ENCODE peak calls at places on chromosomes 4 and X, in six cellular contexts. Z, W, I, D, K and C are unnamed samples. For H3K4me1, the result is how much of the 10 kb centered on the place peaks cover.

GRCh38 chr4:22458112-22458511 is 57.8 kb downstream of the ADGRA3 start:
- DNase-seq in W (peak), K (no peak), D (no peak), Z (no peak), I (no peak), C (no peak)

GRCh38 chr4:3493720-3494492 is 30.8 kb downstream of the DOK7 start:
- DNase-seq in K (no peak), I (no peak), W (no peak), Z (no peak), D (no peak), C (no peak)

GRCh38 chrX:123993326-123993725 is 31.8 kb downstream of the STAG2 start:
- DNase-seq in I (no peak), D (no peak), Z (no peak), K (no peak), W (no peak), C (no peak)

GRCh38 chrX:132488819-132489255 is at the start of gene MBNL3:
- DNase-seq in Z (peak), W (peak), K (peak), D (peak), I (no peak), C (peak)

GRCh38 chrX:22135994-22136684 is 104.0 kb downstream of the PHEX start:
- DNase-seq in Z (peak), K (no peak), I (peak), W (no peak), D (peak), C (no peak)

GRCh38 chrX:68511255-68511654 is 12.4 kb downstream of the YIPF6 start:
- DNase-seq in W (no peak), Z (peak), D (peak), K (peak), I (peak), C (no peak)

GRCh38 chr4:52912608-52913007 is 50.5 kb downstream of the RASL11B start:
- DNase-seq in I (no peak), W (no peak), D (no peak), Z (no peak), K (no peak), C (no peak)

GRCh38 chrX:151176351-151176750 is at the start of gene GPR50:
- DNase-seq in I (no peak), W (no peak), K (no peak), Z (no peak), D (peak), C (no peak)

GRCh38 chr4:182831376-182831775 is 85.8 kb downstream of the DCTD start:
- DNase-seq in W (no peak), Z (no peak), K (no peak), D (no peak), I (no peak), C (no peak)

GRCh38 chr4:107034091-107034698 is 1.9 kb downstream of the DKK2 start:
- DNase-seq in Z (peak), I (no peak), D (peak), W (peak), K (peak), C (no peak)

GRCh38 chrX:50088645-50089044 is 112.2 kb downstream of the AKAP4 start:
- DNase-seq in Z (no peak), W (no peak), D (no peak), K (no peak), I (no peak), C (no peak)

GRCh38 chr4:74583757-74584156 is 138.8 kb downstream of the AREG start:
- DNase-seq in Z (no peak), W (no peak), D (no peak), I (no peak), K (no peak), C (no peak)

GRCh38 chrX:102950908-102951866 is 14.1 kb downstream of the RAB40AL start:
- DNase-seq in K (peak), I (peak), Z (peak), D (peak), W (no peak), C (no peak)

GRCh38 chrX:30593435-30594200 is 16.1 kb upstream of the TASL start:
- DNase-seq in K (peak), I (peak), Z (no peak), D (no peak), W (no peak), C (no peak)

GRCh38 chr4:84887824-84888223 is 78.7 kb downstream of the WDFY3 start:
- DNase-seq in D (no peak), I (no peak), Z (peak), K (no peak), W (no peak), C (no peak)

GRCh38 chrX:78098108-78098507 is 5.9 kb upstream of the PGK1 start:
- DNase-seq in Z (no peak), I (no peak), W (no peak), D (no peak), K (no peak), C (no peak)

GRCh38 chr4:177118596-177118995 is 191.1 kb upstream of the NEIL3 start:
- DNase-seq in W (no peak), Z (no peak), K (no peak), I (no peak), D (no peak), C (no peak)

GRCh38 chrX:154733072-154733425 is 17.8 kb downstream of the GAB3 start:
- DNase-seq in I (no peak), K (no peak), Z (no peak), D (no peak), W (no peak), C (no peak)

GRCh38 chr4:65668201-65669007 is 1.9 kb downstream of the EPHA5 start:
- DNase-seq in Z (peak), D (peak), K (no peak), I (no peak), W (peak), C (no peak)

GRCh38 chrX:103464774-103465117 is 54.5 kb downstream of the RAB40A start:
- DNase-seq in I (peak), K (peak), Z (peak), W (peak), D (peak), C (peak)

GRCh38 chrX:137430301-137430700 is 135.6 kb upstream of the ZIC3 start:
- DNase-seq in D (no peak), W (no peak), K (no peak), Z (no peak), I (no peak), C (no peak)

GRCh38 chrX:23661671-23662070 is 5.6 kb upstream of the PRDX4 start:
- DNase-seq in Z (no peak), I (no peak), D (no peak), K (no peak), W (no peak), C (no peak)

GRCh38 chr4:96593422-96593821 is 753.5 kb downstream of the PDHA2 start:
- DNase-seq in I (no peak), W (no peak), Z (no peak), D (no peak), K (no peak), C (no peak)

GRCh38 chr4:112938461-112939058 is 110.9 kb upstream of the ANK2 start:
- DNase-seq in K (no peak), D (peak), W (no peak), I (no peak), Z (peak), C (no peak)

GRCh38 chr4:128338634-128339355 is 51.2 kb upstream of the PGRMC2 start:
- DNase-seq in D (no peak), Z (no peak), K (no peak), W (no peak), I (peak), C (no peak)

GRCh38 chr4:95289028-95289634 is 259.6 kb downstream of the UNC5C start:
- DNase-seq in W (no peak), I (no peak), D (no peak), K (no peak), Z (peak), C (no peak)

GRCh38 chr4:134328741-134329140 is 127.2 kb upstream of the PABPC4L start:
- DNase-seq in I (no peak), W (no peak), Z (no peak), D (no peak), K (no peak), C (no peak)

GRCh38 chr4:121939690-121940089 is 12.2 kb downstream of the TRPC3 start:
- DNase-seq in K (no peak), W (no peak), D (peak), I (no peak), Z (no peak), C (no peak)

GRCh38 chr4:132101526-132101925 is 1047.6 kb upstream of the PCDH10 start:
- DNase-seq in W (no peak), Z (no peak), I (no peak), K (no peak), D (no peak), C (no peak)

GRCh38 chrX:68832101-68832416 is 3.2 kb downstream of the EFNB1 start:
- DNase-seq in K (peak), I (no peak), W (peak), Z (no peak), D (peak), C (peak)

GRCh38 chrX:19886888-19887531 is 390 bp downstream of the SH3KBP1 start:
- DNase-seq in Z (no peak), W (peak), D (peak), I (no peak), K (peak), C (peak)

GRCh38 chr4:53522334-53522733 is 69.0 kb downstream of the LNX1 start:
- DNase-seq in W (no peak), K (no peak), D (no peak), I (no peak), Z (no peak), C (no peak)

GRCh38 chr4:21709031-21709430 is 239.5 kb downstream of the KCNIP4 start:
- DNase-seq in D (no peak), I (no peak), K (no peak), Z (no peak), W (no peak), C (no peak)

GRCh38 chrX:34521563-34521962 is 135.5 kb downstream of the TMEM47 start:
- DNase-seq in D (no peak), Z (peak), I (no peak), W (no peak), K (no peak), C (no peak)
- TF ChIP-seq CTCF in D (no peak), Z (peak), I (no peak), W (no peak), K (no peak), C (no peak)

DNA sequence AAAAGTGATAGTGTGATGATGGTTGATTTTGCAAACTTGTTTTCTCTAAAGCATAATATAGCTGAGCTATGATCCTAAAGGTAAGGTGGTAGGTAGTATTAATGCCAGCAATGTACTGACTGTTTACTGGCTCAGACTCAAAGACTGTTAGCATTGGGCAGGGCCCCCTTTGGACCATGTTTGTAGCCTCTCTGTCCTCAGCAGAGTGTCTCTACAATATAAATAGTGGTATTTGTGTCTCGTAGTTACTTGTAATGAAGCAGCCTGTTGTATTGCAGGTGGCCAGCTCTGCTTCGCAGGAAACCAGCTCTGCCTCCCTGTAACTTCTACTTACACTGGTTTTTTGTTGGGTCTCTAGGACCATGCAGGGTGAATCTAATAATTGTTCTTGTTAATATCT is 70.5 kb downstream of the ARHGAP10 start:
- DNase-seq in D (no peak), I (no peak), Z (no peak), W (no peak), K (no peak), C (no peak)
- H3K4me3 ChIP-seq in D (no peak), I (no peak), Z (no peak), W (no peak), K (no peak), C (no peak)

GRCh38 chr4:120856294-120856693 is 66.2 kb downstream of the PRDM5 start:
- DNase-seq in D (no peak), Z (no peak), W (no peak), K (no peak), I (no peak), C (no peak)

GRCh38 chr4:120855307-120856001 is 67.1 kb downstream of the PRDM5 start:
- DNase-seq in W (no peak), Z (no peak), K (no peak), I (no peak), D (no peak), C (no peak)

GRCh38 chr4:120857312-120857711 is 65.2 kb downstream of the PRDM5 start:
- DNase-seq in I (no peak), D (no peak), Z (no peak), K (no peak), W (no peak), C (no peak)

GRCh38 chr4:120850048-120850599 is 72.4 kb downstream of the PRDM5 start:
- DNase-seq in W (no peak), K (no peak), Z (no peak), D (no peak), I (no peak), C (no peak)

DNA sequence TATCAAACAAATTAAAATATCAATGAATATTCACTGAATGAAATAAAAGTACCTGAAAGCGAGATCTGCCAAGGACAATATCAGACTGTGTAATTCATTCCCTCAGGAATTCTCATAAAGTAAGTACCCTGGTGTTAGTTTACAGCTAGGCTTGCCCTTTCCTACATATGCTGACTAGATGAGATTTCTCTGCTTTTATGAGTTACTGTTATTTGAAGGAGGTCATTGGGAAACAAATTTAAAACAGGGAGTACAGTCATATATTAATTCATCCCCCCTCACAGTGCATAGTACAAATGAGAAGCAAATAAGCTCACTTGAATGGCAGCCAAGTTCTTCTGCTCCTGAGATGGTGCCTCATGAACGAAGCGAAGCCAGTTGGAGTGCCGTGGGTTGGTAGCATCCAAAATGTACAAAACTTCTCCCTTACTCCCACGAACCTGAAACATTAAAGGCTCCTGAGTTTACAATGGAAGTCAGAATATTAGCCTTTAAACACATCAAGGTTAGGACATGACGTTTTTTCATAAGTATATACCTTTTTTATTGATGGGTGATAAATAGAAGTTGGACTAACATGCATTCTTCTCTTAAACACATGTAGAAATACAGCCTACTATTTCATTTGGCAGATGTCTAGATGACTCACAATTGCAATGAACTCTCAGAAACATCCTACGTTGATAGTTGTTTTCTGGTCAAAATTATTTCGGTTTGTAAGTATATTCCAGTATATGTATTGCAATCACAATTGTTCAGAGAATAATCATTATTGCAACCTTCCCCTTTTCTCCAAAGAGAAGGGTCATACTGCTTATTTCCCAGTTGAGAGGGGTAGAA is 69.2 kb downstream of the PRDM5 start:
- DNase-seq in Z (no peak), I (no peak), D (no peak), K (no peak), W (no peak), C (no peak)
- H3K4me1 ChIP-seq in Z (under half), I (under half), D (under half), K (under half), W (under half), C (under half)

DNA sequence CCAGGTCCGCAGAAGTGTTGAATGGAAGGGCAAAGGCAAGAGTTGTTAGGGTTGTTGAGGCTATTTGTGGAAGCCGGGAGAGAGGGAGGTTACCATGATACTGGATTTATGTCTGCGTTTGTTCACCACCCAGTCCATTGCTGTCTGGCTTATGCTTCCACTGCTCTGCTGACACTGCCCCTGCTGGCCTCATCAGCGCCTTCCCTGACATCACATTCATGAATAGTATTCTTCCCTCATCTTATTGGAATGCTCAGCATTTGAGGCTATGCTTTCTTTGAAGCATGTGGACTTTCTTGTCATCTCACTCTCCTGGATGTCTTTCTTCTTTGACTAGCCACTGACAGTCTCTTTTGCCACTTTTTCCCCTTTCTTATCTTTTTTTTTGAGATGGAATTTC is 10.3 kb downstream of the GNL3L start:
- DNase-seq in K (no peak), Z (peak), W (no peak), I (no peak), D (no peak), C (no peak)
- TF ChIP-seq CTCF in K (no peak), Z (no peak), W (no peak), I (no peak), D (peak), C (no peak)

GRCh38 chr4:7905461-7905915 is 34.2 kb downstream of the AFAP1 start:
- DNase-seq in W (no peak), I (no peak), K (no peak), Z (peak), D (no peak), C (no peak)
- H3K4me3 ChIP-seq in W (no peak), I (no peak), K (no peak), Z (peak), D (no peak), C (no peak)

DNA sequence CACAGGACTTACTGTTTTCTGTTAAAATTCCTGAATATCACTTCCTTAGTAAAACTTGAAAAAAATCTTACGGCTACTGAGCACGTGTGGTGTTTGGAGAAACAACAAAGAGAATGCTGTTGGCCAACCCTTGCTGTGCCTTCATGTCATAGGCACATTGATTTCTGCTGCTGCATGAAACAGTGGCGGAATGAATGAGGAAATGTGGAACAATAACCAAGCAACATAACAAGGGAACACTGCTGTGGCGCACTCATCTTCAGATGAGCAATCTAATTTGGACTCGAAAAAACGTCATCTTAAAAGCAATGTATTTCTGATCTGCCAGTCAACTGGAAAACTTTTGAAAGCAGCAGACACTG is 51.5 kb downstream of the PROM1 start:
- DNase-seq in D (no peak), I (no peak), K (no peak), Z (peak), W (no peak), C (no peak)
- H3K4me1 ChIP-seq in D (under half), I (under half), K (under half), Z (half or more), W (under half), C (under half)

DNA sequence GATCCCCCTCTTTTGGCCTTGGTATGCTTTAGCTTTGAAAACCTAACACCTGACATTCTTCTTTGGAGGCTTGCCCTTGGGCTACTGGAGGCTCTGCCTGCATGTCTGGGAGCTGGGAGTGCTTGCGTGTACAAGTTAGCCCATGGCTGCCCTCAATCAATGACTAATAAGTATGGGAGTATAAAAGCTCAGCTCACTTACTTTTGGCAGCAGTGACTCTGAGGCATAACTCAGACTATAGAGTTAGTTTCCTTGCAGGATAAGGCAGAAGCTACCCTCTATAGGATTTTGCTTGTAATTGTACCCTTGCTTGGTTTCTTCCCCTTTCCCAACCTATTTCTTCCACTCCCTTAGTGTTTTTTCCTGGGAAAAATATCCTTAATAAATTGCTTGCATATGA is 247.9 kb downstream of the PPP1R2C start:
- DNase-seq in D (peak), K (no peak), Z (no peak), W (no peak), I (no peak), C (no peak)
- TF ChIP-seq CTCF in D (peak), K (no peak), Z (no peak), W (no peak), I (no peak), C (no peak)

DNA sequence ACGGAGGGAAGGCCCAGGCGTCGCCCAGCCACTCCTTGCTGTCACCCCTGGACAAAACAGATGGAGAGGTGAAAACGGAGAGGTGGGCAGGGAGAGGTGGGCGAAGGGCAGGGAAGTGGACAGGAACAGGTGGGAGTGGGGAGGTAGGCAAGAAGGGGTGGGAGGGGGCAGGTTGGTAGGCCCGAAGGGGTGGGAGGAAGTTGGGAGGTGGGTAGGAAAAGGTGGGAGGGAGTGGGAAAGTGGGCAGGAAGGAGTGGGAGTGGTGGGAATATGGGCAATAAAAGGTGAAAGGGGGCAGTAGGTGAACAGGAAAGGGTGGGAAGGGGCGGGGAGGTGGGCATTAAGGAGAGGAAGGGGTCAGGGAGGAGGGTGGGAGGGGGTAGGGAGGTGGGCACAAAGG is 9.0 kb upstream of the MAGEC1 start:
- DNase-seq in D (no peak), I (no peak), W (no peak), Z (no peak), K (no peak), C (no peak)
- H3K4me3 ChIP-seq in D (no peak), I (no peak), W (no peak), Z (no peak), K (no peak), C (no peak)

GRCh38 chrX:39899059-39899458 is 198.7 kb downstream of the BCOR start:
- DNase-seq in I (no peak), Z (no peak), K (no peak), W (no peak), D (no peak), C (no peak)
- H3K4me1 ChIP-seq in I (under half), Z (under half), K (under half), W (under half), D (under half), C (under half)